ENCODE peak calls at places on chromosomes 2 and 18, in eight cellular contexts. One of them, this sample, is unnamed.

GRCh38 chr2:109030870-109031480 is 42.0 kb upstream of the EDAR start:
- DNase-seq in IMR-90: no peak
- DNase-seq in T-helper 1 cell: peak
- DNase-seq in CD8-positive, alpha-beta memory T cell: no peak
- DNase-seq in H54: no peak
- DNase-seq in hippocampal formation: no peak
- DNase-seq in mesothelial cell of epicardium: no peak
- DNase-seq in stimulated activated CD8-positive, alpha-beta memory T cell treated with anti-CD3 and anti-CD28 coated beads, Interleukin-15, amount 100 ng/mL, for 4 hours: no peak
- DNase-seq in this sample: no peak

GRCh38 chr18:53567935-53568574 is 656.4 kb downstream of the MBD2 start:
- DNase-seq in mesothelial cell of epicardium: no peak
- DNase-seq in hippocampal formation: peak
- DNase-seq in CD8-positive, alpha-beta memory T cell: no peak
- DNase-seq in IMR-90: peak
- DNase-seq in H54: no peak
- DNase-seq in T-helper 1 cell: no peak
- DNase-seq in stimulated activated CD8-positive, alpha-beta memory T cell treated with anti-CD3 and anti-CD28 coated beads, Interleukin-15, amount 100 ng/mL, for 4 hours: no peak
- DNase-seq in this sample: no peak

GRCh38 chr2:107168141-107168540 is 282.2 kb upstream of the ST6GAL2 start:
- DNase-seq in H54: no peak
- DNase-seq in stimulated activated CD8-positive, alpha-beta memory T cell treated with anti-CD3 and anti-CD28 coated beads, Interleukin-15, amount 100 ng/mL, for 4 hours: no peak
- DNase-seq in mesothelial cell of epicardium: no peak
- DNase-seq in hippocampal formation: no peak
- DNase-seq in IMR-90: no peak
- DNase-seq in T-helper 1 cell: no peak
- DNase-seq in CD8-positive, alpha-beta memory T cell: no peak
- DNase-seq in this sample: no peak

GRCh38 chr2:196274387-196274809 is 103.0 kb upstream of the STK17B start:
- DNase-seq in stimulated activated CD8-positive, alpha-beta memory T cell treated with anti-CD3 and anti-CD28 coated beads, Interleukin-15, amount 100 ng/mL, for 4 hours: no peak
- DNase-seq in IMR-90: peak
- DNase-seq in H54: no peak
- DNase-seq in mesothelial cell of epicardium: no peak
- DNase-seq in CD8-positive, alpha-beta memory T cell: peak
- DNase-seq in T-helper 1 cell: no peak
- DNase-seq in hippocampal formation: no peak
- DNase-seq in this sample: no peak

GRCh38 chr2:54224997-54225396 is 31.0 kb downstream of the TSPYL6 start:
- DNase-seq in T-helper 1 cell: no peak
- DNase-seq in stimulated activated CD8-positive, alpha-beta memory T cell treated with anti-CD3 and anti-CD28 coated beads, Interleukin-15, amount 100 ng/mL, for 4 hours: no peak
- DNase-seq in IMR-90: no peak
- DNase-seq in H54: no peak
- DNase-seq in hippocampal formation: no peak
- DNase-seq in mesothelial cell of epicardium: no peak
- DNase-seq in CD8-positive, alpha-beta memory T cell: no peak
- DNase-seq in this sample: no peak

GRCh38 chr2:230849633-230850357 is 14.9 kb upstream of the ITM2C start:
- DNase-seq in hippocampal formation: no peak
- DNase-seq in CD8-positive, alpha-beta memory T cell: peak
- DNase-seq in IMR-90: no peak
- DNase-seq in T-helper 1 cell: peak
- DNase-seq in H54: peak
- DNase-seq in mesothelial cell of epicardium: no peak
- DNase-seq in stimulated activated CD8-positive, alpha-beta memory T cell treated with anti-CD3 and anti-CD28 coated beads, Interleukin-15, amount 100 ng/mL, for 4 hours: peak
- DNase-seq in this sample: peak

GRCh38 chr2:11160731-11161455 is 5.6 kb downstream of the SLC66A3 start:
- DNase-seq in mesothelial cell of epicardium: no peak
- DNase-seq in hippocampal formation: no peak
- DNase-seq in CD8-positive, alpha-beta memory T cell: no peak
- DNase-seq in T-helper 1 cell: no peak
- DNase-seq in stimulated activated CD8-positive, alpha-beta memory T cell treated with anti-CD3 and anti-CD28 coated beads, Interleukin-15, amount 100 ng/mL, for 4 hours: no peak
- DNase-seq in IMR-90: no peak
- DNase-seq in H54: no peak
- DNase-seq in this sample: peak

GRCh38 chr2:240596080-240596460 is 9.5 kb downstream of the CAPN10 start:
- DNase-seq in mesothelial cell of epicardium: peak
- DNase-seq in stimulated activated CD8-positive, alpha-beta memory T cell treated with anti-CD3 and anti-CD28 coated beads, Interleukin-15, amount 100 ng/mL, for 4 hours: no peak
- DNase-seq in IMR-90: no peak
- DNase-seq in H54: no peak
- DNase-seq in T-helper 1 cell: no peak
- DNase-seq in hippocampal formation: no peak
- DNase-seq in CD8-positive, alpha-beta memory T cell: no peak
- DNase-seq in this sample: no peak

GRCh38 chr2:215171151-215171550 is 32.7 kb upstream of the ABCA12 start:
- DNase-seq in H54: peak
- DNase-seq in hippocampal formation: no peak
- DNase-seq in T-helper 1 cell: no peak
- DNase-seq in CD8-positive, alpha-beta memory T cell: no peak
- DNase-seq in mesothelial cell of epicardium: no peak
- DNase-seq in IMR-90: no peak
- DNase-seq in stimulated activated CD8-positive, alpha-beta memory T cell treated with anti-CD3 and anti-CD28 coated beads, Interleukin-15, amount 100 ng/mL, for 4 hours: no peak
- DNase-seq in this sample: no peak

GRCh38 chr2:120134263-120134662 is 88.9 kb downstream of the TMEM185B start:
- DNase-seq in stimulated activated CD8-positive, alpha-beta memory T cell treated with anti-CD3 and anti-CD28 coated beads, Interleukin-15, amount 100 ng/mL, for 4 hours: no peak
- DNase-seq in CD8-positive, alpha-beta memory T cell: no peak
- DNase-seq in T-helper 1 cell: no peak
- DNase-seq in H54: peak
- DNase-seq in IMR-90: peak
- DNase-seq in hippocampal formation: no peak
- DNase-seq in mesothelial cell of epicardium: no peak
- DNase-seq in this sample: no peak

This sample was measured in CD8-positive, alpha-beta T cell.